ENCODE peak calls at places on chromosomes 11 and 22, in six cellular contexts. J, T, E, O, X and D are unnamed samples.

GRCh38 chr22:37126882-37127281 is 17.4 kb upstream of the TMPRSS6 start:
- DNase-seq in J (no peak), O (no peak), T (no peak), E (no peak), X (no peak), D (no peak)

GRCh38 chr22:42270178-42270511 is 308 bp downstream of the TCF20 start:
- DNase-seq in X (no peak), J (no peak), E (no peak), T (no peak), O (no peak), D (no peak)

GRCh38 chr11:34063061-34063795 is 11.7 kb downstream of the CAPRIN1 start:
- DNase-seq in X (no peak), O (no peak), T (no peak), J (no peak), E (no peak), D (no peak)

GRCh38 chr11:66868726-66869291 is 11.9 kb downstream of the LRFN4 start:
- DNase-seq in E (peak; percentile 83), X (peak; percentile 43), T (no peak), J (no peak), O (no peak), D (peak; percentile 64)

GRCh38 chr11:73759520-73760065 is 1.3 kb downstream of the RAB6A start:
- DNase-seq in T (no peak), E (no peak), X (no peak), O (no peak), J (no peak), D (no peak)

GRCh38 chr22:39960791-39961746 is 872 bp downstream of the TMA7B start:
- DNase-seq in X (peak; percentile 93), O (no peak), E (no peak), T (no peak), J (no peak), D (no peak)

GRCh38 chr11:39806652-39807051 is 1652.8 kb downstream of the LRRC4C start:
- DNase-seq in X (peak; percentile 40), O (no peak), E (no peak), J (no peak), T (no peak), D (no peak)

GRCh38 chr11:94281321-94281720 is 23.1 kb upstream of the IZUMO1R start:
- DNase-seq in E (no peak), T (no peak), X (no peak), O (no peak), J (no peak), D (no peak)

GRCh38 chr22:20549232-20549841 is 41.9 kb downstream of the MED15 start:
- DNase-seq in E (no peak), X (no peak), J (no peak), T (no peak), O (no peak), D (no peak)

GRCh38 chr22:42692239-42693054 is 28.2 kb downstream of the A4GALT start:
- DNase-seq in T (no peak), E (no peak), O (no peak), X (no peak), J (no peak), D (no peak)

GRCh38 chr11:116851631-116852030 is 14.2 kb upstream of the APOA1 start:
- DNase-seq in T (no peak), O (no peak), J (no peak), E (no peak), X (no peak), D (peak; percentile 30)

GRCh38 chr11:69475866-69476714 is 5.4 kb upstream of the LINC01488 start:
- DNase-seq in X (no peak), O (peak; percentile 7), E (no peak), T (no peak), J (no peak), D (no peak)

GRCh38 chr11:72250661-72251465 is 6.9 kb upstream of the PHOX2A start:
- DNase-seq in T (no peak), E (no peak), J (no peak), X (no peak), O (no peak), D (no peak)

GRCh38 chr22:44483878-44484277 is 14.2 kb downstream of the RTL6 start:
- DNase-seq in E (no peak), J (no peak), X (no peak), O (no peak), T (no peak), D (no peak)

GRCh38 chr11:27693398-27693797 is 6.9 kb downstream of the BDNF start:
- DNase-seq in E (no peak), T (no peak), J (no peak), O (no peak), X (no peak), D (no peak)

GRCh38 chr11:125348704-125349635 is 147.1 kb downstream of the FEZ1 start:
- DNase-seq in T (peak; percentile 32), E (peak; percentile 48), J (no peak), O (peak; percentile 55), X (no peak), D (no peak)

GRCh38 chr11:71421392-71421950 is 26.7 kb downstream of the DHCR7 start:
- DNase-seq in J (no peak), O (no peak), X (no peak), T (no peak), E (no peak), D (no peak)

GRCh38 chr11:68928108-68928429 is 24.4 kb downstream of the IGHMBP2 start:
- DNase-seq in E (no peak), T (no peak), X (no peak), J (no peak), O (no peak), D (no peak)

DNA sequence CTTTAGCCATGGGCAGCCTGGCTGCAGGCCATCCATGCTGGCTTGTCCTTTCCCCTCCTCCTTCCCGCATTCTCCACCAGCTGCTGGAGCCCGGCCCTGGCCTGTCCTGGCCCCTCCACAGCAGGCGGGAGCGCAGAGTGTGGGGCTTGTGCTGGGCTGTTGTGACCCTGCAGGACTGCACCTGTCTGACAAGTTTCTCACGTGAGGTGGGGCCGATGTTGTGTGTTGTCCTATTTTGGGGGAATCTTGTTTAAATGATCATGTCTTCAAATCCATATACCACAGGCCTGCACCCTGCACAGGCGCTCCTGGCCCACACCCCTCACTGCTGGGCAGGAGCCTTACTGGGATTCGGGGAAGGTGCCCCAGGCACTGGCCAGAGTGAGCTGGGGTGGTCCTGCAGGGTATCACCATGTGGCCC is 30.4 kb downstream of the TBC1D22A start:
- DNase-seq in J (no peak), E (no peak), O (no peak), X (no peak), T (no peak), D (peak; percentile 34)
- H3K4me1 ChIP-seq in J (peaks cover 7% of the 10 kb centered on the region), E (no peaks in the 10 kb centered on the region), O (peaks cover 52% of the 10 kb centered on the region), X (peaks cover 6% of the 10 kb centered on the region), T (no peaks in the 10 kb centered on the region), D (no peaks in the 10 kb centered on the region)

GRCh38 chr11:75399344-75400109 is at the start of gene RPS3:
- DNase-seq in J (peak; percentile 87), O (peak; percentile 92), T (peak; percentile 92), X (peak; percentile 89), E (peak; percentile 92), D (peak; percentile 88)
- TF ChIP-seq CTCF in J (peak; percentile 26), O (peak; percentile 24), T (no peak), X (peak; percentile 26), E (no peak), D (peak; percentile 24)

GRCh38 chr11:44748606-44749005 is 21.8 kb downstream of the TSPAN18 start:
- DNase-seq in E (no peak), J (no peak), X (no peak), T (no peak), O (no peak), D (no peak)

GRCh38 chr11:44747339-44747738 is 20.6 kb downstream of the TSPAN18 start:
- DNase-seq in E (no peak), X (no peak), J (no peak), T (no peak), O (no peak), D (no peak)

GRCh38 chr11:44749160-44749559 is 22.4 kb downstream of the TSPAN18 start:
- DNase-seq in J (no peak), T (no peak), E (no peak), O (no peak), X (no peak), D (no peak)

GRCh38 chr11:44747836-44748235 is 21.1 kb downstream of the TSPAN18 start:
- DNase-seq in T (no peak), X (no peak), J (no peak), O (no peak), E (no peak), D (no peak)

DNA sequence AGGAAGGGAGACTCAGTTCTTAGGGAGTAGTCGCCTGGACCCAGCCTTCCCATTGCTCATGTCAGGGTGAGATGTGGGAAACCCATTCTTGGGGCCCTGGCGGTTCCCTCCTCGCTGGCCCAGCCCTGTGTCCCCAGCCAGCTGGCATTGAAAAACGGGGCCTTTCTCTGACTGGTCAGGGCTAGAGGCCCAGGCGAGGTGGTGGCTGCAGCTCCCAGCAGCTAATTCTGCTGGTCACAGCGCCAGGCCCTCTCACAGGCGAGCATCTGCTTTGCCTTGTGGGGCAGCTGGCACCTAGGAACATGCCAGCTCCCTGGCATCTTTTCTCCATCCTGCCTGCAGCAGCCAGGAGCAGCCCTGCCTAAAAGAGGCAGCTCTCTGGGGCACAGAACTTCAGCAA is 20.1 kb downstream of the TSPAN18 start:
- DNase-seq in J (no peak), T (no peak), E (no peak), X (no peak), O (peak; percentile 67), D (no peak)
- H3K27me3 ChIP-seq in J (no peaks in the 10 kb centered on the region), T (no peaks in the 10 kb centered on the region), E (no peaks in the 10 kb centered on the region), X (no peaks in the 10 kb centered on the region), O (no peaks in the 10 kb centered on the region), D (no peaks in the 10 kb centered on the region)

DNA sequence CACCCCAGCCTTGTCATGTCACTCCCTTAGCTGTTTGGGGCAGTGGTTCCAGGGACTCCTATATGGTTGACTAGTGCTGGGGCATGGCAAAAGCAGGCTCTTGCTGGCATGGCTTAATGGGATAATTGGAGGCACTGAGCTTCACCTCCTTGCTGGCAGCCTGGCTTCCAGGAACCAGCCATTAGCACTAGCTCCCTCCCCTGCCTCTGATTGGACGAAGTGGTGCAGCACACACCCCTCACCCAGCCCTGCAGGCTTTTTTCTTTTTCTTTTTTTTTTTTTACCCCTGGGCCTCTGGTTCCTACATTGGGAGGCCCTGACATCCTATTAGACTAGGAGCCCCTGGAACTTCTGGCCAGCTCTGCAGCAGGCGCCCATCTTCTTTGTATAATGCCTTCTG is 18.6 kb downstream of the PHLDB1 start:
- DNase-seq in J (no peak), O (no peak), X (no peak), T (no peak), E (no peak), D (no peak)
- H3K4me1 ChIP-seq in J (peaks cover 58% of the 10 kb centered on the region), O (peaks cover 98% of the 10 kb centered on the region), X (peaks cover 67% of the 10 kb centered on the region), T (peaks cover 8% of the 10 kb centered on the region), E (peaks cover 8% of the 10 kb centered on the region), D (peaks cover 14% of the 10 kb centered on the region)

DNA sequence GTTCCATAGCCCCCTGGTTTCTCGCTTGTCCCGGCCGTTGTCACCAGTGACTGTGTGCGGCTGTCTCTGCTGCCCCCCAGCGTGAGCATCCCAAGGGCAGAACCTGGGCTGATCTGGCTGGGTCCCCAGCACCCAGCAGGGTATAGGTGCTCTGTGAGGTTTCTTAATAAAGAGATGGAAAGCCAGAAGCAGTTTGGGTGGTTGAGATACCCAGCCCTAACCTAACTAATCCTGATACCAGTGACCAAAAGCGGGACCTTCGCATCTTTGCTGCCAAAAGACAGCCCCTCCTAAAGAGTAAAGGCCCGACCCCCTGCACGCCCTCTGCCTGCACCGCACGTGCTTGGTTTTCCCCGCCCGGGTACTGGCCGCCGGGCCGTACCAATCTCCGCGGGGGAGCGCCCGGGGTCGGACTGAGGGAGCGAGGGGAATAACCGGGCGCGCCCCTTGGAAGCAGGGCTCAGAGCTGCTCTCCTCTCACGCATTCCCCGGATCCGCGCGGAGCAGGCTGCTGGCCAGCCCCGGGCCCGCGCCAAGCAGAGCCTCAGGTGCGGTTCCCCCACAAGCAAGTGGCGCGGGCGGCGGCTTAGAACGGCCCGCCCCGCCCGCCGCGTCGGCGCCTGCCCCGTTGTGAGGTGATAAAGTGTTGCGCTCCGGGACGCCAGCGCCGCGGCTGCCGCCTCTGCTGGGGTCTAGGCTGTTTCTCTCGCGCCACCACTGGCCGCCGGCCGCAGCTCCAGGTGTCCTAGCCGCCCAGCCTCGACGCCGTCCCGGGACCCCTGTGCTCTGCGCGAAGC is at the start of gene DGAT2:
- DNase-seq in T (peak; percentile 61), X (peak; percentile 63), E (peak; percentile 78), O (peak; percentile 78), J (peak; percentile 34), D (peak; percentile 57)
- TF ChIP-seq CTCF in T (no peak), X (peak; percentile 10), E (no peak), O (peak; percentile 40), J (peak; percentile 15), D (peak; percentile 15)